ENCODE peak calls at places on chromosome 1, in nine cellular contexts. N, P, R, E, S, V, Z, H and L are unnamed samples.

GRCh38 chr1:16260814-16261213 is 23.8 kb upstream of the CPLANE2 start:
- DNase-seq in N (no peak), P (peak), R (no peak), E (no peak), S (no peak), V (no peak), Z (no peak), H (no peak), L (no peak)

GRCh38 chr1:24186031-24186710 is 918 bp downstream of the IFNLR1 start:
- DNase-seq in N (no peak), P (no peak), R (no peak), E (no peak), S (no peak), V (no peak), Z (no peak), H (no peak), L (no peak)

GRCh38 chr1:232963366-232963765 is 13.0 kb downstream of the NTPCR start:
- DNase-seq in N (no peak), P (no peak), R (no peak), E (no peak), S (no peak), V (no peak), Z (no peak), H (no peak), L (no peak)

GRCh38 chr1:209432443-209432825 is 151.1 kb upstream of the CAMK1G start:
- DNase-seq in N (no peak), P (no peak), R (no peak), E (no peak), S (no peak), V (no peak), Z (no peak), H (no peak), L (no peak)

GRCh38 chr1:32666866-32667566 is 16.0 kb downstream of the RBBP4 start:
- DNase-seq in N (no peak), P (no peak), R (no peak), E (no peak), S (no peak), V (no peak), Z (no peak), H (no peak), L (peak)

GRCh38 chr1:92376345-92376744 is 77.5 kb downstream of the RPAP2 start:
- DNase-seq in N (no peak), P (no peak), R (no peak), E (no peak), S (no peak), V (no peak), Z (no peak), H (no peak), L (no peak)

GRCh38 chr1:177351361-177352108 is 180.8 kb downstream of the BRINP2 start:
- DNase-seq in N (no peak), P (no peak), R (peak), E (no peak), S (no peak), V (no peak), Z (no peak), H (no peak), L (peak)

GRCh38 chr1:155012052-155012546 is 9.5 kb downstream of the ZBTB7B start:
- DNase-seq in N (peak), P (peak), R (peak), E (peak), S (no peak), V (no peak), Z (peak), H (no peak), L (peak)

GRCh38 chr1:160499631-160500030 is 23.4 kb downstream of the SLAMF6 start:
- DNase-seq in N (no peak), P (no peak), R (no peak), E (no peak), S (no peak), V (no peak), Z (no peak), H (no peak), L (no peak)

GRCh38 chr1:156652131-156652991 is 10.4 kb downstream of the BCAN start:
- DNase-seq in N (no peak), P (peak), R (no peak), E (no peak), S (no peak), V (no peak), Z (no peak), H (no peak), L (no peak)

GRCh38 chr1:200897188-200897710 is 2.5 kb downstream of the INAVA start:
- DNase-seq in N (no peak), P (no peak), R (no peak), E (no peak), S (no peak), V (no peak), Z (no peak), H (no peak), L (no peak)